ENCODE peak calls at places on chromosomes 1 and 21, in six cellular contexts. O is IMR-90, Z is AG04449, N is OCI-LY7, M is fibroblast of pulmonary artery, H is ELR. I is an unnamed sample.

GRCh38 chr1:223513309-223513708 is 120.1 kb downstream of the CCDC185 start:
- DNase-seq in N (no peak), O (no peak), H (no peak), M (no peak), Z (no peak), I (no peak)

GRCh38 chr1:153231363-153231762 is 14.0 kb downstream of the PRR9 start:
- DNase-seq in M (no peak), N (no peak), Z (no peak), H (no peak), O (no peak), I (no peak)

GRCh38 chr1:7616953-7617352 is 154.1 kb upstream of the VAMP3 start:
- DNase-seq in H (no peak), Z (no peak), N (no peak), O (no peak), M (no peak), I (no peak)

GRCh38 chr1:53087332-53088285 is 25.6 kb downstream of the PODN start:
- DNase-seq in O (no peak), M (no peak), N (no peak), Z (no peak), H (no peak), I (no peak)

GRCh38 chr21:44433791-44434567 is 21.3 kb upstream of the LRRC3 start:
- DNase-seq in M (no peak), O (no peak), N (no peak), H (no peak), Z (no peak), I (no peak)

GRCh38 chr1:157773723-157774350 is 3.1 kb downstream of the FCRL2 start:
- DNase-seq in H (no peak), M (no peak), N (peak; percentile 88), O (no peak), Z (no peak), I (no peak)

GRCh38 chr1:47644216-47644581 is 206.4 kb downstream of the FOXD2 start:
- DNase-seq in M (peak; percentile 10), Z (no peak), N (no peak), O (no peak), H (peak; percentile 33), I (no peak)

GRCh38 chr1:33007190-33008050 is 29.3 kb downstream of the AK2 start:
- DNase-seq in Z (peak; percentile 65), H (peak; percentile 90), O (peak; percentile 94), M (peak; percentile 92), N (peak; percentile 18), I (peak; percentile 94)

GRCh38 chr1:11984121-11984520 is 3.9 kb downstream of the MFN2 start:
- DNase-seq in H (no peak), O (no peak), N (no peak), Z (no peak), M (no peak), I (no peak)

GRCh38 chr1:208238710-208239517 is 5.3 kb downstream of the PLXNA2 start:
- DNase-seq in N (peak; percentile 23), M (peak; percentile 77), O (peak; percentile 57), Z (no peak), H (peak; percentile 78), I (peak; percentile 37)

GRCh38 chr1:108533351-108534083 is 26.4 kb upstream of the EEIG2 start:
- DNase-seq in O (no peak), Z (no peak), M (no peak), H (no peak), N (no peak), I (no peak)

GRCh38 chr1:28950449-28950848 is 36.1 kb downstream of the EPB41 start:
- DNase-seq in N (no peak), H (no peak), M (no peak), Z (no peak), O (no peak), I (no peak)

GRCh38 chr1:210200090-210200736 is 32.4 kb upstream of the SERTAD4 start:
- DNase-seq in O (no peak), Z (no peak), H (no peak), M (no peak), N (no peak), I (no peak)

GRCh38 chr1:37655274-37655673 is 20.6 kb upstream of the RSPO1 start:
- DNase-seq in Z (no peak), M (no peak), N (no peak), O (no peak), H (no peak), I (no peak)

GRCh38 chr1:8090241-8090702 is 64.2 kb upstream of the ERRFI1 start:
- DNase-seq in N (no peak), H (peak; percentile 94), O (peak; percentile 98), Z (peak; percentile 97), M (peak; percentile 95), I (peak; percentile 98)

GRCh38 chr1:234715252-234715945 is 105.4 kb upstream of the IRF2BP2 start:
- DNase-seq in O (no peak), M (no peak), N (no peak), Z (no peak), H (no peak), I (no peak)

GRCh38 chr21:20329636-20330035 is 668.6 kb upstream of the NCAM2 start:
- DNase-seq in Z (no peak), M (no peak), H (no peak), N (no peak), O (no peak), I (peak; percentile 32)

GRCh38 chr1:38464071-38464661 is 395.4 kb downstream of the RRAGC start:
- DNase-seq in Z (no peak), N (no peak), M (no peak), O (no peak), H (no peak), I (no peak)

GRCh38 chr1:156608036-156608674 is 6.9 kb upstream of the GPATCH4 start:
- DNase-seq in O (peak; percentile 75), H (peak; percentile 82), Z (no peak), N (peak; percentile 87), M (peak; percentile 84), I (peak; percentile 68)

GRCh38 chr1:93042822-93043557 is 36.1 kb upstream of the MTF2 start:
- DNase-seq in M (no peak), N (no peak), H (no peak), Z (no peak), O (no peak), I (no peak)

GRCh38 chr1:36133484-36133883 is 8.5 kb upstream of the COL8A2 start:
- DNase-seq in Z (peak; percentile 89), N (no peak), O (peak; percentile 94), H (peak; percentile 96), M (peak; percentile 92), I (peak; percentile 92)

GRCh38 chr1:10530756-10531155 is 56.0 kb downstream of the PEX14 start:
- DNase-seq in Z (peak; percentile 65), H (peak; percentile 56), O (peak; percentile 79), M (peak; percentile 58), N (no peak), I (peak; percentile 84)

GRCh38 chr1:215539803-215540575 is 27.1 kb upstream of the KCTD3 start:
- DNase-seq in N (no peak), O (peak; percentile 23), Z (no peak), H (no peak), M (peak; percentile 51), I (peak; percentile 58)

GRCh38 chr1:155591770-155592169 is 18.2 kb upstream of the MSTO1 start:
- DNase-seq in Z (no peak), M (peak; percentile 84), O (peak; percentile 68), H (peak; percentile 79), N (peak; percentile 80), I (peak; percentile 63)

GRCh38 chr1:55700359-55701130 is 485.4 kb upstream of the USP24 start:
- DNase-seq in H (peak; percentile 50), O (peak; percentile 77), N (no peak), Z (no peak), M (no peak), I (no peak)

GRCh38 chr1:228093050-228093906 is 9.8 kb downstream of the C1orf35 start:
- DNase-seq in H (no peak), M (no peak), N (no peak), Z (no peak), O (no peak), I (no peak)

GRCh38 chr21:44013380-44014088 is 1.4 kb downstream of the TRAPPC10 start:
- DNase-seq in H (peak; percentile 33), Z (no peak), O (peak; percentile 4), N (peak; percentile 56), M (no peak), I (no peak)

GRCh38 chr1:21553116-21553926 is 44.1 kb downstream of the ALPL start:
- DNase-seq in H (peak; percentile 67), O (peak; percentile 89), M (peak; percentile 50), Z (no peak), N (no peak), I (peak; percentile 37)

GRCh38 chr1:223212441-223212840 is 69.4 kb upstream of the TLR5 start:
- DNase-seq in Z (no peak), O (no peak), M (no peak), H (no peak), N (no peak), I (no peak)